ENCODE peak calls at places on chromosomes 12 and 14, in ten cellular contexts. J is astrocyte of the cerebellum, D is HCT116, R is fibroblast of mammary gland, P is lower leg skin, E is vagina, V is lung, B is fibroblast of lung, W is epithelial cell of esophagus, U is transverse colon. X is an unnamed sample.

GRCh38 chr12:106139422-106140141 is 828 bp upstream of the NUAK1 start:
- DNase-seq in E (no peak), B (peak; percentile 82), D (peak; percentile 56), J (no peak), U (peak; percentile 76), W (peak; percentile 66), V (peak; percentile 66), P (peak; percentile 94), R (peak; percentile 54), X (peak; percentile 93)

GRCh38 chr12:2586159-2587035 is 208.4 kb upstream of the FKBP4 start:
- DNase-seq in P (no peak), R (no peak), U (no peak), V (no peak), W (no peak), D (no peak), J (no peak), E (no peak), B (peak; percentile 6), X (no peak)

GRCh38 chr12:67772276-67773169 is 124.0 kb downstream of the DYRK2 start:
- DNase-seq in J (no peak), B (peak; percentile 81), V (no peak), D (no peak), W (no peak), R (peak; percentile 16), U (no peak), E (no peak), P (no peak), X (no peak)

GRCh38 chr14:23056956-23057756 is at the start of gene CDH24:
- DNase-seq in V (peak; percentile 63), R (peak; percentile 50), W (peak; percentile 75), U (peak; percentile 84), J (peak; percentile 36), B (peak; percentile 64), E (no peak), P (peak; percentile 93), D (no peak), X (peak; percentile 88)

GRCh38 chr12:8154526-8154925 is 2.3 kb upstream of the ZNF705A start:
- DNase-seq in B (peak; percentile 6), P (no peak), D (no peak), W (no peak), U (no peak), E (no peak), V (no peak), R (no peak), J (no peak), X (no peak)

GRCh38 chr12:106136263-106136662 is 2.5 kb downstream of the NUAK1 start:
- DNase-seq in P (peak; percentile 99), U (peak; percentile 86), W (peak; percentile 85), R (peak; percentile 72), V (peak; percentile 85), D (peak; percentile 37), E (no peak), B (peak; percentile 84), J (peak; percentile 84), X (peak; percentile 68)

GRCh38 chr12:132904718-132905328 is 17.4 kb upstream of the CHFR start:
- DNase-seq in R (peak; percentile 57), V (peak; percentile 78), E (no peak), W (peak; percentile 45), P (peak; percentile 93), J (no peak), D (no peak), B (peak; percentile 27), U (peak; percentile 83), X (peak; percentile 34)

GRCh38 chr14:56351861-56352260 is 227.7 kb upstream of the TMEM260 start:
- DNase-seq in U (no peak), P (no peak), E (no peak), B (peak; percentile 95), W (peak; percentile 63), V (no peak), D (no peak), R (peak; percentile 76), J (peak; percentile 47), X (peak; percentile 76)

GRCh38 chr12:18849080-18849479 is 111.2 kb downstream of the CAPZA3 start:
- DNase-seq in P (no peak), E (no peak), B (peak; percentile 79), D (peak; percentile 31), V (no peak), U (no peak), W (peak; percentile 81), J (peak; percentile 79), R (peak; percentile 56), X (peak; percentile 29)

GRCh38 chr14:23544511-23545447 is 6.8 kb downstream of the ZFHX2 start:
- DNase-seq in R (no peak), B (no peak), E (no peak), W (peak; percentile 11), V (no peak), U (peak; percentile 33), P (no peak), J (no peak), D (no peak), X (no peak)

GRCh38 chr12:3836641-3837040 is 36.6 kb downstream of the PARP11 start:
- DNase-seq in U (no peak), P (no peak), D (no peak), W (no peak), E (no peak), R (no peak), J (no peak), V (no peak), B (no peak), X (no peak)

GRCh38 chr12:71063087-71063486 is 94.7 kb downstream of the TSPAN8 start:
- DNase-seq in R (peak; percentile 8), P (no peak), U (no peak), W (no peak), D (no peak), E (no peak), B (no peak), J (no peak), V (no peak), X (peak; percentile 17)

GRCh38 chr12:57718641-57719528 is 19.7 kb downstream of the AGAP2 start:
- DNase-seq in P (peak; percentile 48), D (no peak), V (no peak), E (peak; percentile 16), U (no peak), R (no peak), W (no peak), B (no peak), J (no peak), X (no peak)
- TF ChIP-seq CTCF in P (no peak), D (no peak), V (no peak), E (no peak), U (no peak), R (no peak), W (no peak), B (no peak), J (no peak), X (no peak)

DNA sequence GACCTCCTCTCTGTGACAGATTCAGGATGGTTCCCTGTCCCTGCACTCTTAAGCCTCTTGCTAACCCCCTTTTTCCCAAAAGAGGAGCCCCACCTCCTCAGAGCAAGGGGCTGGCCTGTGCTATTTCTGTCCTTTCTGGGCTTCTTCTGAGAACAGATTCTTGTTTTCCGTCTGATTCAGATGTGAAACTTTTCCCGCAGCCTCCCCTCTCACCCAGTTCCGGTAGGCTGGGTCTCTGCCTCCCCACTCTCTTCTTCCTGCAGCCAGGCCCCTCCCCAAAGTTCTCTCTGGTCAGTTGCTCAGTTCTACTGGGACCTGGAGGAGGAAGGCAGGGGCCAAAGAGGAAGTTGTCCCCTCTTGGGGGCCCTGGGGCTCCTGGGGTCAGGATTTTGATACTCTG is 11.8 kb downstream of the PDE1B start:
- DNase-seq in U (peak; percentile 39), P (no peak), J (no peak), D (no peak), R (no peak), V (no peak), B (no peak), W (no peak), E (no peak), X (no peak)
- H3K4me3 ChIP-seq in U (peak overlapping the region; percentile 52), P (no peak overlapping the region), J (no peak overlapping the region), D (no peak overlapping the region), R (no peak overlapping the region), V (no peak overlapping the region), B (no peak overlapping the region), W (no peak overlapping the region), E (peak overlapping the region; percentile 41), X (no peak overlapping the region)

GRCh38 chr12:122421815-122422737 is at the start of gene CLIP1:
- DNase-seq in R (peak; percentile 63), U (peak; percentile 70), B (peak; percentile 67), E (no peak), D (no peak), J (no peak), P (peak; percentile 93), V (peak; percentile 68), W (peak; percentile 81), X (peak; percentile 93)
- TF ChIP-seq CTCF in R (peak; percentile 27), U (peak; percentile 41), B (peak; percentile 33), E (peak; percentile 18), D (peak; percentile 20), J (peak; percentile 52), P (no peak), V (no peak), W (peak; percentile 25), X (peak; percentile 41)

GRCh38 chr12:56117778-56118687 is at the start of gene ZC3H10:
- DNase-seq in P (peak; percentile 100), V (peak; percentile 99), W (peak; percentile 99), B (peak; percentile 99), E (peak; percentile 99), U (peak; percentile 99), D (peak; percentile 99), R (peak; percentile 100), J (peak; percentile 98), X (peak; percentile 100)

GRCh38 chr12:56118688-56119045 is 601 bp downstream of the ZC3H10 start:
- DNase-seq in U (no peak), D (no peak), V (no peak), B (no peak), W (no peak), R (no peak), P (no peak), E (no peak), J (no peak), X (no peak)

GRCh38 chr12:56120158-56120846 is 2.2 kb downstream of the ZC3H10 start:
- DNase-seq in W (peak; percentile 62), V (no peak), J (no peak), U (no peak), D (no peak), R (peak; percentile 34), P (no peak), B (peak; percentile 59), E (no peak), X (no peak)

GRCh38 chr12:56121204-56121870 is 3.3 kb downstream of the ZC3H10 start:
- DNase-seq in D (no peak), W (no peak), P (no peak), U (no peak), J (no peak), V (no peak), E (no peak), R (no peak), B (no peak), X (no peak)

DNA sequence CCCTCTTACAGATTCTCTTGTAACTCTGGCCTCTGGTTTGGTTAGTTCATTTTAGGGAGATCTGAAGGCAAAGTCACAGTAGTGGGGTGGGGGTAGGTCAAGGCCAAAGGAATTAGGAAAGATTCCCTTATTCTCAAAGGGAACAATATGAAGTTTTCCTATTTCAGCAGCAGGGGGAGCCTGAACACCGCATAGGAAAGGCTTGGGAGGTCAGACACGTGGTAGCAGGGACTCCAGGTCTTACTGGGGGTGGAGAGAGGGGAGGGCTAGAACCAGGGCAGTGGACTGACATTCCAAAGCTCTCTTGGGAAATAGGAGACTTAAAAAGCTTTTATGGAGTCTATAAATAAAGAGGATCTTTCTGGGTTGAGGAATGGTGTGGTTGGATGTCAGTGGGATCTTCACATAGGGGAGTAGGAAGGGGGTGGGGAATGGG is 1.3 kb downstream of the ZC3H10 start:
- DNase-seq in J (peak; percentile 87), V (peak; percentile 82), R (peak; percentile 94), B (peak; percentile 89), P (no peak), E (no peak), U (peak; percentile 78), D (peak; percentile 82), W (peak; percentile 87), X (peak; percentile 95)
- H3K4me3 ChIP-seq in J (peak overlapping the region; percentile 83), V (no peak overlapping the region), R (no peak overlapping the region), B (peak overlapping the region; percentile 64), P (no peak overlapping the region), E (peak overlapping the region; percentile 66), U (peak overlapping the region; percentile 75), D (peak overlapping the region; percentile 80), W (peak overlapping the region; percentile 75), X (peak overlapping the region; percentile 66)